ENCODE peak calls at places on chromosomes 16 and 17, in eight cellular contexts. A, F, D, M, N, E, I and Z are unnamed samples.

GRCh38 chr17:61396586-61397085 is 3.0 kb upstream of the TBX2 start:
- DNase-seq in A (no peak), F (no peak), D (no peak), M (no peak), N (no peak), E (no peak), I (no peak), Z (no peak)

GRCh38 chr16:53089434-53090270 is 34.9 kb downstream of the CHD9 start:
- DNase-seq in A (peak; percentile 18), F (no peak), D (no peak), M (no peak), N (peak; percentile 6), E (no peak), I (no peak), Z (no peak)

GRCh38 chr17:16338391-16338790 is 14.9 kb downstream of the CENPV start:
- DNase-seq in A (no peak), F (no peak), D (no peak), M (no peak), N (no peak), E (no peak), I (no peak), Z (no peak)

GRCh38 chr16:69329369-69330285 is 761 bp downstream of the PDF start:
- DNase-seq in A (peak; percentile 74), F (no peak), D (peak; percentile 46), M (no peak), N (no peak), E (no peak), I (no peak), Z (no peak)

GRCh38 chr17:29619251-29619650 is 3.5 kb downstream of the CORO6 start:
- DNase-seq in A (no peak), F (no peak), D (no peak), M (no peak), N (no peak), E (peak; percentile 70), I (no peak), Z (no peak)

GRCh38 chr17:63772801-63773271 is 561 bp downstream of the CCDC47 start:
- DNase-seq in A (no peak), F (no peak), D (no peak), M (no peak), N (no peak), E (peak; percentile 39), I (no peak), Z (no peak)

GRCh38 chr16:22375117-22375962 is 921 bp upstream of the CDR2 start:
- DNase-seq in A (peak; percentile 21), F (no peak), D (no peak), M (no peak), N (no peak), E (no peak), I (no peak), Z (no peak)

GRCh38 chr17:78529871-78530670 is 47.1 kb downstream of the DNAH17 start:
- DNase-seq in A (no peak), F (no peak), D (no peak), M (no peak), N (peak; percentile 95), E (no peak), I (no peak), Z (no peak)

GRCh38 chr16:89442990-89443726 is 47.2 kb downstream of the ANKRD11 start:
- DNase-seq in A (no peak), F (no peak), D (no peak), M (peak; percentile 37), N (peak; percentile 38), E (no peak), I (no peak), Z (peak; percentile 39)